ENCODE peak calls at places on chromosome 20, in ten cellular contexts. One of them, this sample, is unnamed.

GRCh38 chr20:2984956-2985661 is 58.3 kb upstream of the GNRH2 start:
- DNase-seq in heart right ventricle: no peak
- DNase-seq in brain microvascular endothelial cell: peak; percentile 65
- DNase-seq in GM23338: no peak
- DNase-seq in activated B cell treated with CpG ODN at 0.5 μM for 24 hours: no peak
- DNase-seq in B cell: no peak
- DNase-seq in HFF-Myc: peak; percentile 22
- DNase-seq in ovary: no peak
- DNase-seq in cardiac fibroblast: peak; percentile 77
- DNase-seq in CD4-positive, alpha-beta T cell: no peak
- DNase-seq in this sample: peak; percentile 88

GRCh38 chr20:34553366-34553867 is 5.1 kb upstream of the MAP1LC3A start:
- DNase-seq in heart right ventricle: peak; percentile 33
- DNase-seq in brain microvascular endothelial cell: no peak
- DNase-seq in GM23338: no peak
- DNase-seq in activated B cell treated with CpG ODN at 0.5 μM for 24 hours: no peak
- DNase-seq in B cell: no peak
- DNase-seq in HFF-Myc: no peak
- DNase-seq in ovary: no peak
- DNase-seq in cardiac fibroblast: no peak
- DNase-seq in CD4-positive, alpha-beta T cell: no peak
- DNase-seq in this sample: no peak

GRCh38 chr20:2703716-2704475 is 11.3 kb downstream of the EBF4 start:
- DNase-seq in heart right ventricle: no peak
- DNase-seq in brain microvascular endothelial cell: no peak
- DNase-seq in GM23338: no peak
- DNase-seq in activated B cell treated with CpG ODN at 0.5 μM for 24 hours: no peak
- DNase-seq in B cell: no peak
- DNase-seq in HFF-Myc: no peak
- DNase-seq in ovary: no peak
- DNase-seq in cardiac fibroblast: no peak
- DNase-seq in CD4-positive, alpha-beta T cell: no peak
- DNase-seq in this sample: no peak

GRCh38 chr20:20637998-20638397 is 74.4 kb downstream of the RALGAPA2 start:
- DNase-seq in heart right ventricle: no peak
- DNase-seq in brain microvascular endothelial cell: no peak
- DNase-seq in GM23338: no peak
- DNase-seq in activated B cell treated with CpG ODN at 0.5 μM for 24 hours: no peak
- DNase-seq in B cell: no peak
- DNase-seq in HFF-Myc: no peak
- DNase-seq in ovary: no peak
- DNase-seq in cardiac fibroblast: no peak
- DNase-seq in CD4-positive, alpha-beta T cell: no peak
- DNase-seq in this sample: no peak

GRCh38 chr20:8132632-8133587 is 844 bp downstream of the PLCB1 start:
- DNase-seq in heart right ventricle: peak; percentile 24
- DNase-seq in brain microvascular endothelial cell: no peak
- DNase-seq in GM23338: peak; percentile 51
- DNase-seq in activated B cell treated with CpG ODN at 0.5 μM for 24 hours: no peak
- DNase-seq in B cell: peak; percentile 2
- DNase-seq in HFF-Myc: no peak
- DNase-seq in ovary: peak; percentile 56
- DNase-seq in cardiac fibroblast: peak; percentile 53
- DNase-seq in CD4-positive, alpha-beta T cell: peak; percentile 6
- DNase-seq in this sample: peak; percentile 21

GRCh38 chr20:51815383-51816076 is 13.2 kb upstream of the SALL4 start:
- DNase-seq in heart right ventricle: no peak
- DNase-seq in brain microvascular endothelial cell: no peak
- DNase-seq in GM23338: no peak
- DNase-seq in activated B cell treated with CpG ODN at 0.5 μM for 24 hours: no peak
- DNase-seq in B cell: no peak
- DNase-seq in HFF-Myc: no peak
- DNase-seq in ovary: no peak
- DNase-seq in cardiac fibroblast: no peak
- DNase-seq in CD4-positive, alpha-beta T cell: no peak
- DNase-seq in this sample: no peak

GRCh38 chr20:58714923-58715708 is 22.5 kb downstream of the NPEPL1 start:
- DNase-seq in heart right ventricle: no peak
- DNase-seq in brain microvascular endothelial cell: no peak
- DNase-seq in GM23338: no peak
- DNase-seq in activated B cell treated with CpG ODN at 0.5 μM for 24 hours: peak; percentile 13
- DNase-seq in B cell: no peak
- DNase-seq in HFF-Myc: no peak
- DNase-seq in ovary: peak; percentile 33
- DNase-seq in cardiac fibroblast: no peak
- DNase-seq in CD4-positive, alpha-beta T cell: no peak
- DNase-seq in this sample: no peak

GRCh38 chr20:47727170-47727880 is 58.0 kb downstream of the SULF2 start:
- DNase-seq in heart right ventricle: peak; percentile 41
- DNase-seq in brain microvascular endothelial cell: no peak
- DNase-seq in GM23338: no peak
- DNase-seq in activated B cell treated with CpG ODN at 0.5 μM for 24 hours: peak; percentile 73
- DNase-seq in B cell: peak; percentile 91
- DNase-seq in HFF-Myc: no peak
- DNase-seq in ovary: no peak
- DNase-seq in cardiac fibroblast: no peak
- DNase-seq in CD4-positive, alpha-beta T cell: peak; percentile 67
- DNase-seq in this sample: no peak

GRCh38 chr20:47660602-47660905 is 124.7 kb downstream of the SULF2 start:
- DNase-seq in heart right ventricle: no peak
- DNase-seq in brain microvascular endothelial cell: no peak
- DNase-seq in GM23338: no peak
- DNase-seq in activated B cell treated with CpG ODN at 0.5 μM for 24 hours: no peak
- DNase-seq in B cell: no peak
- DNase-seq in HFF-Myc: no peak
- DNase-seq in ovary: no peak
- DNase-seq in cardiac fibroblast: no peak
- DNase-seq in CD4-positive, alpha-beta T cell: no peak
- DNase-seq in this sample: no peak

GRCh38 chr20:4234128-4234527 is 218.8 kb upstream of the RNF24 start:
- DNase-seq in heart right ventricle: no peak
- DNase-seq in brain microvascular endothelial cell: peak; percentile 53
- DNase-seq in GM23338: no peak
- DNase-seq in activated B cell treated with CpG ODN at 0.5 μM for 24 hours: no peak
- DNase-seq in B cell: no peak
- DNase-seq in HFF-Myc: no peak
- DNase-seq in ovary: peak; percentile 65
- DNase-seq in cardiac fibroblast: peak; percentile 95
- DNase-seq in CD4-positive, alpha-beta T cell: no peak
- DNase-seq in this sample: peak; percentile 96

GRCh38 chr20:13898012-13898612 is 92.3 kb downstream of the SEL1L2 start:
- DNase-seq in heart right ventricle: no peak
- DNase-seq in brain microvascular endothelial cell: no peak
- DNase-seq in GM23338: peak; percentile 15
- DNase-seq in activated B cell treated with CpG ODN at 0.5 μM for 24 hours: no peak
- DNase-seq in B cell: no peak
- DNase-seq in HFF-Myc: no peak
- DNase-seq in ovary: no peak
- DNase-seq in cardiac fibroblast: no peak
- DNase-seq in CD4-positive, alpha-beta T cell: no peak
- DNase-seq in this sample: peak; percentile 20

GRCh38 chr20:8616792-8617191 is 452.1 kb upstream of the PLCB4 start:
- DNase-seq in heart right ventricle: no peak
- DNase-seq in brain microvascular endothelial cell: no peak
- DNase-seq in GM23338: no peak
- DNase-seq in activated B cell treated with CpG ODN at 0.5 μM for 24 hours: no peak
- DNase-seq in B cell: no peak
- DNase-seq in HFF-Myc: no peak
- DNase-seq in ovary: no peak
- DNase-seq in cardiac fibroblast: peak; percentile 40
- DNase-seq in CD4-positive, alpha-beta T cell: no peak
- DNase-seq in this sample: peak; percentile 49

GRCh38 chr20:44648579-44648978 is 2.9 kb downstream of the ADA start:
- DNase-seq in heart right ventricle: no peak
- DNase-seq in brain microvascular endothelial cell: no peak
- DNase-seq in GM23338: peak; percentile 76
- DNase-seq in activated B cell treated with CpG ODN at 0.5 μM for 24 hours: no peak
- DNase-seq in B cell: no peak
- DNase-seq in HFF-Myc: no peak
- DNase-seq in ovary: no peak
- DNase-seq in cardiac fibroblast: no peak
- DNase-seq in CD4-positive, alpha-beta T cell: no peak
- DNase-seq in this sample: no peak
- TF ChIP-seq CTCF in heart right ventricle: no peak
- TF ChIP-seq CTCF in brain microvascular endothelial cell: no peak
- TF ChIP-seq CTCF in GM23338: peak; percentile 37
- TF ChIP-seq CTCF in activated B cell treated with CpG ODN at 0.5 μM for 24 hours: no peak
- TF ChIP-seq CTCF in B cell: no peak
- TF ChIP-seq CTCF in HFF-Myc: no peak
- TF ChIP-seq CTCF in ovary: no peak
- TF ChIP-seq CTCF in cardiac fibroblast: no peak
- TF ChIP-seq CTCF in CD4-positive, alpha-beta T cell: no peak
- TF ChIP-seq CTCF in this sample: no peak

DNA sequence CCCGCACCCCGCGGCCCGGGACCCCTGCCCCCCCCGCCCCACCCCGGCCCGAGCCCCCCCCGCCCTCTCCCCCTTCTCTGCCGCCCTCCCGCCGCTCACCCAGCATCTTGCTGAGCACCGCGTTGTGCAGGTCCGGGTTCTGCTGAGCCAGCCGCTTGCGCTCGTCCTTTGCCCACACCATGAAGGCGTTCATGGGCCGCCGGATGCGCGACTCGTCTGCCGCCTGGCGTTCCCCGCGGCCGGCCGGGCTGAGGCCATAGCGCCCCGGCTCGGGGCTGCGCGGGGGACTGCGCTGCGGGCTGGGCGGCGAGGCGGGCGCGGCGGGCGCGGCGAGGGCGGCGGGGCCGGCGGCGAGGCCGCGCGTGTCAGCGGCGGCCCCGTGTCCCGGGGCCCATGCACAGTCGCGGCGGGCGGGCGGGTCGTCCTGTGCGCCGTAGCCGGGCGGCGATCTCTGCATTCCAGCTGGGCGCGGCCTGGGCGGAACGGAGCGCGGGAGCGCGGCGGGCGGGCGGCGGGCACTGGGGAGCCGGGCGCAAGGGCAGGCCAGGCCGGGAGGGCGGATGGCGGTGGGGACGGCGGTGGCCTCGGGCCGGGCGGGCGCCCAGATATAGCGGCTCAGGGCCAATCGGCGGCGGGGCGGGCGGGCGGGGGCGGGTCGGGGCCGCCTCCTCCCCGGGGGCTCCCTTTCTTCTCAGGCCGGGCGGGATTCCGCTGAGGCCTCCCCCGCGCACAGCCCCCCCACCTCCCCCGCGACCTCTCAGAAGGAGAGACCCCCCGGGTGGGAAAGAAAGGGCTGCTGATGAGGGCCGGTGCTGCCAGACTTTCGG is at the start of gene SOX18:
- DNase-seq in heart right ventricle: peak; percentile 69
- DNase-seq in brain microvascular endothelial cell: no peak
- DNase-seq in GM23338: peak; percentile 76
- DNase-seq in activated B cell treated with CpG ODN at 0.5 μM for 24 hours: no peak
- DNase-seq in B cell: peak; percentile 53
- DNase-seq in HFF-Myc: no peak
- DNase-seq in ovary: no peak
- DNase-seq in cardiac fibroblast: peak; percentile 29
- DNase-seq in CD4-positive, alpha-beta T cell: no peak
- DNase-seq in this sample: peak; percentile 19
- TF ChIP-seq CTCF in heart right ventricle: no peak
- TF ChIP-seq CTCF in brain microvascular endothelial cell: no peak
- TF ChIP-seq CTCF in GM23338: no peak
- TF ChIP-seq CTCF in activated B cell treated with CpG ODN at 0.5 μM for 24 hours: no peak
- TF ChIP-seq CTCF in B cell: no peak
- TF ChIP-seq CTCF in HFF-Myc: no peak
- TF ChIP-seq CTCF in ovary: no peak
- TF ChIP-seq CTCF in cardiac fibroblast: no peak
- TF ChIP-seq CTCF in CD4-positive, alpha-beta T cell: no peak
- TF ChIP-seq CTCF in this sample: no peak

GRCh38 chr20:32333988-32334885 is 23.9 kb upstream of the ASXL1 start:
- DNase-seq in heart right ventricle: peak; percentile 86
- DNase-seq in brain microvascular endothelial cell: no peak
- DNase-seq in GM23338: no peak
- DNase-seq in activated B cell treated with CpG ODN at 0.5 μM for 24 hours: no peak
- DNase-seq in B cell: no peak
- DNase-seq in HFF-Myc: no peak
- DNase-seq in ovary: no peak
- DNase-seq in cardiac fibroblast: peak; percentile 67
- DNase-seq in CD4-positive, alpha-beta T cell: peak; percentile 14
- DNase-seq in this sample: peak; percentile 65

GRCh38 chr20:32339116-32339515 is 19.0 kb upstream of the ASXL1 start:
- DNase-seq in heart right ventricle: no peak
- DNase-seq in brain microvascular endothelial cell: no peak
- DNase-seq in GM23338: no peak
- DNase-seq in activated B cell treated with CpG ODN at 0.5 μM for 24 hours: no peak
- DNase-seq in B cell: no peak
- DNase-seq in HFF-Myc: no peak
- DNase-seq in ovary: no peak
- DNase-seq in cardiac fibroblast: no peak
- DNase-seq in CD4-positive, alpha-beta T cell: no peak
- DNase-seq in this sample: no peak

GRCh38 chr20:32338665-32339064 is 19.5 kb upstream of the ASXL1 start:
- DNase-seq in heart right ventricle: no peak
- DNase-seq in brain microvascular endothelial cell: no peak
- DNase-seq in GM23338: peak; percentile 44
- DNase-seq in activated B cell treated with CpG ODN at 0.5 μM for 24 hours: no peak
- DNase-seq in B cell: no peak
- DNase-seq in HFF-Myc: no peak
- DNase-seq in ovary: no peak
- DNase-seq in cardiac fibroblast: no peak
- DNase-seq in CD4-positive, alpha-beta T cell: no peak
- DNase-seq in this sample: no peak

GRCh38 chr20:32337937-32338661 is 20.0 kb upstream of the ASXL1 start:
- DNase-seq in heart right ventricle: no peak
- DNase-seq in brain microvascular endothelial cell: no peak
- DNase-seq in GM23338: no peak
- DNase-seq in activated B cell treated with CpG ODN at 0.5 μM for 24 hours: no peak
- DNase-seq in B cell: no peak
- DNase-seq in HFF-Myc: no peak
- DNase-seq in ovary: no peak
- DNase-seq in cardiac fibroblast: no peak
- DNase-seq in CD4-positive, alpha-beta T cell: no peak
- DNase-seq in this sample: no peak

DNA sequence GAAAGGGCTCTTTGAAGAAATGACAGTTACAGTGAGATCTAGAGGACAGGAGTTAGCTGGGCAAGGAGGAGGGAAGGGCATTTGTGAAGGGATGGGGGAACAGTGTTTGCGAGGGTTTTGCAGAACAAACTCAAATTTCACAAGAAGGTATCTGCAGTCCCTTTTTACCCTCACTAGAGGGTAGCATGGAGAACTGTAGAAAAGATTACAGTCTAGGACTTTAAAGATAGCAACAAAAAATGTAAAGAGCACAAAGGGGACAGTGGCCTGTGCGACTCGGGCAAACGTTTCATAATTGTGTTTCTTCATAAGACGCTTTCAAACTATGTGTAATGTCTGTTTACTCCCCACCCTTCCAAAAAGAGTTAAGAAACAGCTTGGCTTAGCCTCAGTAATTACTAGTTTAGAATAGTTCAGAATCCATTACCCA is 21.2 kb upstream of the ASXL1 start:
- DNase-seq in heart right ventricle: no peak
- DNase-seq in brain microvascular endothelial cell: no peak
- DNase-seq in GM23338: peak; percentile 75
- DNase-seq in activated B cell treated with CpG ODN at 0.5 μM for 24 hours: no peak
- DNase-seq in B cell: peak; percentile 46
- DNase-seq in HFF-Myc: no peak
- DNase-seq in ovary: no peak
- DNase-seq in cardiac fibroblast: peak; percentile 67
- DNase-seq in CD4-positive, alpha-beta T cell: no peak
- DNase-seq in this sample: peak; percentile 60
- TF ChIP-seq CTCF in heart right ventricle: peak; percentile 66
- TF ChIP-seq CTCF in brain microvascular endothelial cell: peak; percentile 69
- TF ChIP-seq CTCF in GM23338: peak; percentile 52
- TF ChIP-seq CTCF in activated B cell treated with CpG ODN at 0.5 μM for 24 hours: peak; percentile 55
- TF ChIP-seq CTCF in B cell: peak; percentile 74
- TF ChIP-seq CTCF in HFF-Myc: peak; percentile 43
- TF ChIP-seq CTCF in ovary: peak; percentile 27
- TF ChIP-seq CTCF in cardiac fibroblast: peak; percentile 62
- TF ChIP-seq CTCF in CD4-positive, alpha-beta T cell: peak; percentile 64
- TF ChIP-seq CTCF in this sample: peak; percentile 73

GRCh38 chr20:17611540-17612286 is 41.8 kb downstream of the DSTN start:
- DNase-seq in heart right ventricle: no peak
- DNase-seq in brain microvascular endothelial cell: no peak
- DNase-seq in GM23338: peak; percentile 73
- DNase-seq in activated B cell treated with CpG ODN at 0.5 μM for 24 hours: no peak
- DNase-seq in B cell: no peak
- DNase-seq in HFF-Myc: no peak
- DNase-seq in ovary: no peak
- DNase-seq in cardiac fibroblast: peak; percentile 46
- DNase-seq in CD4-positive, alpha-beta T cell: no peak
- DNase-seq in this sample: peak; percentile 30
- TF ChIP-seq CTCF in heart right ventricle: no peak
- TF ChIP-seq CTCF in brain microvascular endothelial cell: peak; percentile 67
- TF ChIP-seq CTCF in GM23338: no peak
- TF ChIP-seq CTCF in activated B cell treated with CpG ODN at 0.5 μM for 24 hours: no peak
- TF ChIP-seq CTCF in B cell: no peak
- TF ChIP-seq CTCF in HFF-Myc: no peak
- TF ChIP-seq CTCF in ovary: no peak
- TF ChIP-seq CTCF in cardiac fibroblast: peak; percentile 64
- TF ChIP-seq CTCF in CD4-positive, alpha-beta T cell: peak; percentile 35
- TF ChIP-seq CTCF in this sample: peak; percentile 42

This sample was measured in fibroblast of mammary gland.